ENCODE peak calls at places on chromosomes 13 and 19, in five cellular contexts. O is neural progenitor cell, C is EL, I is SW480, Y is SJCRH30. F is an unnamed sample.

GRCh38 chr19:1169921-1170885 is 3.9 kb downstream of the SBNO2 start:
- DNase-seq in O (no peak), C (peak; percentile 65), I (no peak), Y (no peak), F (no peak)

GRCh38 chr19:11377237-11377636 is 2.8 kb downstream of the SWSAP1 start:
- DNase-seq in O (no peak), C (peak; percentile 89), I (peak; percentile 44), Y (no peak), F (no peak)

GRCh38 chr13:95509521-95510315 is 42.8 kb upstream of the CLDN10 start:
- DNase-seq in O (no peak), C (peak; percentile 45), I (no peak), Y (no peak), F (no peak)

GRCh38 chr19:14089662-14090508 is 666 bp downstream of the SAMD1 start:
- DNase-seq in O (peak; percentile 90), C (peak; percentile 66), I (peak; percentile 71), Y (peak; percentile 61), F (peak; percentile 38)

GRCh38 chr13:41455725-41456419 is 1.5 kb upstream of the RGCC start:
- DNase-seq in O (peak; percentile 52), C (no peak), I (no peak), Y (no peak), F (no peak)

GRCh38 chr13:76383671-76384461 is 502.3 kb downstream of the KCTD12 start:
- DNase-seq in O (no peak), C (peak; percentile 73), I (peak; percentile 75), Y (peak; percentile 44), F (no peak)

GRCh38 chr13:95185851-95186250 is 115.4 kb downstream of the ABCC4 start:
- DNase-seq in O (no peak), C (no peak), I (no peak), Y (no peak), F (no peak)

GRCh38 chr13:52665325-52665724 is 12.7 kb downstream of the SUGT1 start:
- DNase-seq in O (peak; percentile 23), C (peak; percentile 30), I (peak; percentile 57), Y (no peak), F (no peak)

GRCh38 chr13:39887424-39887823 is 232.0 kb downstream of the COG6 start:
- DNase-seq in O (no peak), C (no peak), I (no peak), Y (no peak), F (no peak)

GRCh38 chr13:44833626-44834025 is 155.6 kb downstream of the NUFIP1 start:
- DNase-seq in O (no peak), C (no peak), I (no peak), Y (no peak), F (no peak)

GRCh38 chr13:28538932-28539331 is 44.0 kb upstream of the FLT1 start:
- DNase-seq in O (no peak), C (no peak), I (no peak), Y (no peak), F (no peak)

GRCh38 chr19:5948697-5949564 is 29.0 kb downstream of the RANBP3 start:
- DNase-seq in O (no peak), C (no peak), I (no peak), Y (no peak), F (no peak)

GRCh38 chr19:4584670-4585460 is 25.4 kb upstream of the SEMA6B start:
- DNase-seq in O (peak; percentile 91), C (no peak), I (no peak), Y (peak; percentile 93), F (no peak)

GRCh38 chr19:35959040-35959967 is 23.1 kb downstream of the LRFN3 start:
- DNase-seq in O (peak; percentile 58), C (no peak), I (no peak), Y (no peak), F (peak; percentile 40)

GRCh38 chr13:39779337-39780270 is 124.1 kb downstream of the COG6 start:
- DNase-seq in O (no peak), C (peak; percentile 67), I (no peak), Y (peak; percentile 82), F (no peak)

GRCh38 chr19:51664131-51664530 is 17.5 kb upstream of the SIGLEC14 start:
- DNase-seq in O (no peak), C (no peak), I (no peak), Y (no peak), F (no peak)

GRCh38 chr19:7676854-7677253 is at the start of gene MCEMP1:
- DNase-seq in O (no peak), C (no peak), I (no peak), Y (no peak), F (no peak)

GRCh38 chr19:49133621-49134454 is 14.5 kb downstream of the PPFIA3 start:
- DNase-seq in O (peak; percentile 67), C (peak; percentile 70), I (no peak), Y (no peak), F (no peak)

GRCh38 chr19:44876930-44877530 is 14.0 kb upstream of the TOMM40 start:
- DNase-seq in O (no peak), C (no peak), I (no peak), Y (peak; percentile 39), F (no peak)

GRCh38 chr13:40261361-40261760 is 405.1 kb downstream of the FOXO1 start:
- DNase-seq in O (no peak), C (no peak), I (peak; percentile 92), Y (no peak), F (no peak)

GRCh38 chr19:17932485-17933338 is at the start of gene CCDC124:
- DNase-seq in O (peak; percentile 97), C (peak; percentile 93), I (peak; percentile 93), Y (peak; percentile 93), F (peak; percentile 92)

GRCh38 chr19:49512970-49513745 is 697 bp downstream of the FCGRT start:
- DNase-seq in O (peak; percentile 80), C (peak; percentile 27), I (peak; percentile 65), Y (peak; percentile 71), F (no peak)

GRCh38 chr19:45298264-45298663 is 24.4 kb downstream of the CKM start:
- DNase-seq in O (no peak), C (no peak), I (no peak), Y (no peak), F (no peak)

GRCh38 chr13:37617162-37617561 is 18.6 kb upstream of the POSTN start:
- DNase-seq in O (no peak), C (peak; percentile 97), I (no peak), Y (no peak), F (no peak)

GRCh38 chr19:4474504-4475136 is 2.5 kb downstream of the HDGFL2 start:
- DNase-seq in O (peak; percentile 93), C (peak; percentile 76), I (no peak), Y (peak; percentile 36), F (no peak)

GRCh38 chr19:1491849-1492170 is 829 bp downstream of the REEP6 start:
- DNase-seq in O (no peak), C (no peak), I (no peak), Y (no peak), F (no peak)

GRCh38 chr13:98468929-98469328 is 108.0 kb downstream of the STK24 start:
- DNase-seq in O (no peak), C (no peak), I (no peak), Y (no peak), F (no peak)

GRCh38 chr19:51361228-51361627 is 5.0 kb downstream of the ETFB start:
- DNase-seq in O (no peak), C (no peak), I (no peak), Y (no peak), F (no peak)

GRCh38 chr13:98318263-98318878 is 141.3 kb upstream of the RNF113B start:
- DNase-seq in O (no peak), C (no peak), I (peak; percentile 26), Y (no peak), F (no peak)

GRCh38 chr13:40613192-40613818 is 53.1 kb downstream of the FOXO1 start:
- DNase-seq in O (no peak), C (no peak), I (no peak), Y (no peak), F (peak; percentile 30)

GRCh38 chr13:19984430-19985218 is 26.1 kb downstream of the ZMYM2 start:
- DNase-seq in O (peak; percentile 55), C (peak; percentile 48), I (peak; percentile 26), Y (no peak), F (no peak)

GRCh38 chr19:11735375-11735774 is 3.4 kb downstream of the ZNF823 start:
- DNase-seq in O (no peak), C (no peak), I (no peak), Y (no peak), F (no peak)

F was measured in memory B cell.